ENCODE peak calls at places on chromosome 15, in seven cellular contexts. W, J, P, X, V, M and B are unnamed samples.

GRCh38 chr15:91471410-91471993 is 371.4 kb downstream of the SV2B start:
- DNase-seq in P (no peak), M (no peak), W (no peak), J (peak), V (no peak), X (no peak), B (no peak)

GRCh38 chr15:92681141-92681622 is 25.6 kb upstream of the FAM174B start:
- DNase-seq in P (no peak), W (no peak), M (no peak), X (no peak), V (no peak), J (no peak), B (no peak)

GRCh38 chr15:57017024-57017423 is 98.6 kb downstream of the TCF12 start:
- DNase-seq in J (no peak), V (peak), X (peak), W (no peak), M (no peak), P (no peak), B (no peak)

GRCh38 chr15:71079208-71080044 is 35.8 kb upstream of the THSD4 start:
- DNase-seq in J (no peak), V (no peak), P (no peak), X (no peak), M (no peak), W (no peak), B (no peak)

GRCh38 chr15:96851613-96852012 is 521.1 kb downstream of the NR2F2 start:
- DNase-seq in X (no peak), W (no peak), J (no peak), P (no peak), M (no peak), V (no peak), B (no peak)

GRCh38 chr15:78988361-78988911 is 43.6 kb upstream of the CTSH start:
- DNase-seq in M (no peak), J (no peak), V (no peak), P (peak), X (peak), W (peak), B (no peak)

GRCh38 chr15:81886586-81886985 is 159.2 kb downstream of the MEX3B start:
- DNase-seq in J (no peak), X (no peak), P (no peak), W (no peak), M (no peak), V (no peak), B (no peak)

GRCh38 chr15:29613951-29614382 is 208.3 kb downstream of the TJP1 start:
- DNase-seq in J (peak), M (no peak), W (no peak), X (peak), P (peak), V (peak), B (no peak)

GRCh38 chr15:86653344-86654192 is 573.9 kb downstream of the AGBL1 start:
- DNase-seq in W (no peak), P (no peak), V (no peak), J (no peak), M (no peak), X (no peak), B (no peak)

GRCh38 chr15:65323071-65323511 is 18.6 kb downstream of the RNU5B-1 start:
- DNase-seq in X (no peak), J (no peak), W (no peak), P (no peak), M (no peak), V (peak), B (no peak)

GRCh38 chr15:25596644-25597562 is 158.1 kb upstream of the UBE3A start:
- DNase-seq in W (no peak), P (no peak), V (peak), J (no peak), M (no peak), X (no peak), B (no peak)

GRCh38 chr15:80561500-80561899 is 133.6 kb upstream of the ABHD17C start:
- DNase-seq in V (no peak), P (no peak), W (no peak), M (no peak), J (no peak), X (no peak), B (no peak)

GRCh38 chr15:69748700-69749099 is 296.1 kb downstream of the RPLP1 start:
- DNase-seq in M (no peak), X (no peak), P (no peak), V (no peak), W (no peak), J (no peak), B (no peak)

GRCh38 chr15:81000626-81001179 is at the start of gene TLNRD1:
- DNase-seq in J (peak), V (peak), M (no peak), X (peak), P (peak), W (no peak), B (peak)

GRCh38 chr15:33113666-33114483 is 80.6 kb downstream of the FMN1 start:
- DNase-seq in W (no peak), V (no peak), X (no peak), P (no peak), M (no peak), J (no peak), B (no peak)

GRCh38 chr15:84715442-84716035 is 400 bp downstream of the SEC11A start:
- DNase-seq in V (peak), P (no peak), M (no peak), W (no peak), X (no peak), J (no peak), B (no peak)

GRCh38 chr15:89364741-89365450 is 30.3 kb upstream of the POLG start:
- DNase-seq in X (no peak), V (no peak), P (no peak), M (no peak), J (no peak), W (no peak), B (no peak)

GRCh38 chr15:89444855-89445254 is 51.5 kb downstream of the RHCG start:
- DNase-seq in P (no peak), V (no peak), W (no peak), X (no peak), J (no peak), M (no peak), B (no peak)

GRCh38 chr15:65132841-65133549 is 613 bp downstream of the PDCD7 start:
- DNase-seq in M (no peak), V (peak), X (peak), J (peak), P (no peak), W (no peak), B (peak)

GRCh38 chr15:52331490-52332240 is 36.1 kb upstream of the MYO5C start:
- DNase-seq in V (peak), P (peak), J (no peak), X (peak), M (no peak), W (peak), B (no peak)

GRCh38 chr15:63156708-63157065 is 590 bp downstream of the RPS27L start:
- DNase-seq in V (peak), P (no peak), J (peak), W (no peak), X (peak), M (no peak), B (no peak)

GRCh38 chr15:89376441-89376840 is 41.8 kb upstream of the POLG start:
- DNase-seq in W (no peak), P (no peak), J (no peak), V (no peak), X (no peak), M (no peak), B (no peak)

GRCh38 chr15:70474682-70475438 is 288.5 kb downstream of the UACA start:
- DNase-seq in V (no peak), J (no peak), M (no peak), P (peak), X (no peak), W (no peak), B (no peak)

GRCh38 chr15:67794832-67795574 is 30.3 kb upstream of the SKOR1 start:
- DNase-seq in M (no peak), J (no peak), P (no peak), W (no peak), V (no peak), X (no peak), B (no peak)

GRCh38 chr15:91928676-91929075 is 75.2 kb downstream of the SLCO3A1 start:
- DNase-seq in J (no peak), W (no peak), X (no peak), P (no peak), V (no peak), M (no peak), B (no peak)

GRCh38 chr15:40058476-40059140 is 19.6 kb upstream of the SRP14 start:
- DNase-seq in V (no peak), M (no peak), J (no peak), W (no peak), P (no peak), X (no peak), B (no peak)

GRCh38 chr15:39216816-39217215 is 364.1 kb upstream of the THBS1 start:
- DNase-seq in J (no peak), M (no peak), X (no peak), W (no peak), V (no peak), P (no peak), B (no peak)

GRCh38 chr15:33114484-33114767 is 80.1 kb downstream of the FMN1 start:
- DNase-seq in P (no peak), V (no peak), W (no peak), M (no peak), X (no peak), J (no peak), B (no peak)

GRCh38 chr15:101537681-101538080 is 48.2 kb upstream of the PCSK6 start:
- DNase-seq in M (no peak), X (peak), J (no peak), P (no peak), V (no peak), W (no peak), B (no peak)

GRCh38 chr15:26662226-26662750 is 110.6 kb downstream of the GABRB3 start:
- DNase-seq in M (no peak), V (peak), P (no peak), J (no peak), X (no peak), W (no peak), B (no peak)

GRCh38 chr15:66043264-66043663 is 174.0 kb downstream of the RAB11A start:
- DNase-seq in J (no peak), M (no peak), P (no peak), X (peak), V (no peak), W (no peak), B (no peak)

GRCh38 chr15:58297639-58298038 is 134.2 kb upstream of the LIPC start:
- DNase-seq in P (no peak), V (no peak), W (no peak), J (no peak), X (no peak), M (no peak), B (no peak)

GRCh38 chr15:58298883-58299282 is 132.9 kb upstream of the LIPC start:
- DNase-seq in V (no peak), J (no peak), P (no peak), M (no peak), W (no peak), X (no peak), B (no peak)

GRCh38 chr15:58302832-58303231 is 129.0 kb upstream of the LIPC start:
- DNase-seq in V (no peak), P (no peak), M (no peak), X (no peak), W (no peak), J (no peak), B (no peak)

GRCh38 chr15:58296276-58296675 is 135.5 kb upstream of the LIPC start:
- DNase-seq in P (no peak), J (no peak), M (no peak), W (no peak), X (no peak), V (no peak), B (no peak)

GRCh38 chr15:58299311-58299850 is 132.4 kb upstream of the LIPC start:
- DNase-seq in M (no peak), W (peak), V (no peak), J (no peak), X (no peak), P (no peak), B (no peak)
- TF ChIP-seq YY1 in M (no peak), W (no peak), V (no peak), J (no peak), X (no peak), P (no peak), B (no peak)

DNA sequence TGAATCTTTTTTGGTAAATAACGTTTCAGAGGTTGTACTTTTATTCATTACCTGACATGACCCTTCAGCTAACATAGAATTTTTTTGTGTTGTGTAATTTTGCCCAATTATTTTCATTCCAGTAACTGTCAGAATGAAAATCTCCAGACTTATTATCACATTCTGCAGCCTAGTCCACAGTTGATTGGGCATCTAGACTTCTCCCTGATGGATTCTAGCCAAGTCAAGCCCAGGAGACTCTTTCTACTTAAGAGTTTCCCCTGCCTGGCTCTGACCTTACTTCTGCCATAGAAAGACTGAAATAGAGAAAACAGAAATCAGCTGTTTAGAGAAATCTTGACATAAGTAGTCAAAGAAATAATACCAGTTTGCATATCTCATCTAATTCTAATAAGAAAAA is 82.9 kb upstream of the CDAN1 start:
- DNase-seq in J (no peak), X (no peak), P (no peak), W (no peak), M (no peak), V (no peak), B (no peak)
- TF ChIP-seq YY1 in J (no peak), X (no peak), P (no peak), W (no peak), M (no peak), V (no peak), B (no peak)

DNA sequence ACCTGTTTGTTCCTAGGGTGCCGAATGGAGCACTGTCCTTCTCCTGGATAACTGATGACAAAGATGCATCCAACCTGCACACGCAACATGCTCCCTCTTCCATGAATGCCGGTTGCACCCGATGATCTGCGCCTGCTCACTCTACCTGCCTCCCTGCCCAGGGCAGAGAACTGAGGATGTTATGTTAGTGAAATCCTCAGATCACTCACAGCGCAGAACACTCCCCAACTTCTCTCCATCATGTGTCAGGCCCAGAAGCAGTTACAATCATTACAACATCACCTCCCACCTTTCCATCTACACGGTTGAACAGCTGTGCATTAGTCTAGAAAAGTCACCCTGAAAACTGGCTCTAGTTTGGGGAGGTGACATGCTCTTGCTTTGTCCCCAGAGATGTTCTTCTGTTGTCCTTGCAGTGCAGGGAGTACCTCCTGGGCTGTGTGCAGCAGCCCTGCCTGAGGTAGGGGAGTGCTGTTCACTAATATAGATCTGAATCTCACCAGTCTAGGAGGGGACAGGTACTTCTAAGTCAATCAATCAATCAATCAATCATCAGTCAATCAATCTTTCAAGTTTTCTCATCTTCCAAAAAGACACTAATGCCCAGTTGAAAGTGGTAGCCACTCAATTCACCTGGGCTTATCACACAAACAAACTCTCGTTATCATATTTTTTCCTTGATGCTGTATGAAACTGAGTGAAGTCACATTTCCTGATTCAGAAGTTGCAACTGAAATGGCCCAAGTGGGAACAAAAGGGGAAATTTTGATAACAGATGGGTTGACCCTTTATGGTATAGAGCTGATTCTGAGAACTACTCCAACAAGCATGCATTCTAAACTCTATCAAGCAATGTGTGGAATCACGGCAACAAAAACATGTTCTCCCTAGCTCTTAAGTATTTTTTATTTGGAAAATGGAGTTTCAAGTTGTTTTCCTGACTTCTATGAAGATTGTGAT is 15.4 kb upstream of the ISLR start:
- DNase-seq in V (no peak), X (no peak), W (no peak), M (no peak), P (no peak), J (no peak), B (no peak)
- TF ChIP-seq YY1 in V (no peak), X (no peak), W (no peak), M (no peak), P (no peak), J (no peak), B (no peak)

GRCh38 chr15:47717036-47717611 is at the start of gene SEMA6D:
- DNase-seq in X (peak), V (peak), M (peak), P (no peak), J (no peak), W (no peak), B (no peak)

GRCh38 chr15:47715402-47715801 is 1.9 kb upstream of the SEMA6D start:
- DNase-seq in J (no peak), V (no peak), P (no peak), X (no peak), M (no peak), W (no peak), B (no peak)

GRCh38 chr15:47718474-47719440 is 1.5 kb downstream of the SEMA6D start:
- DNase-seq in J (no peak), W (no peak), P (no peak), X (no peak), M (no peak), V (peak), B (no peak)

GRCh38 chr15:47719730-47720129 is 2.4 kb downstream of the SEMA6D start:
- DNase-seq in J (no peak), W (no peak), V (no peak), P (no peak), X (no peak), M (no peak), B (no peak)

DNA sequence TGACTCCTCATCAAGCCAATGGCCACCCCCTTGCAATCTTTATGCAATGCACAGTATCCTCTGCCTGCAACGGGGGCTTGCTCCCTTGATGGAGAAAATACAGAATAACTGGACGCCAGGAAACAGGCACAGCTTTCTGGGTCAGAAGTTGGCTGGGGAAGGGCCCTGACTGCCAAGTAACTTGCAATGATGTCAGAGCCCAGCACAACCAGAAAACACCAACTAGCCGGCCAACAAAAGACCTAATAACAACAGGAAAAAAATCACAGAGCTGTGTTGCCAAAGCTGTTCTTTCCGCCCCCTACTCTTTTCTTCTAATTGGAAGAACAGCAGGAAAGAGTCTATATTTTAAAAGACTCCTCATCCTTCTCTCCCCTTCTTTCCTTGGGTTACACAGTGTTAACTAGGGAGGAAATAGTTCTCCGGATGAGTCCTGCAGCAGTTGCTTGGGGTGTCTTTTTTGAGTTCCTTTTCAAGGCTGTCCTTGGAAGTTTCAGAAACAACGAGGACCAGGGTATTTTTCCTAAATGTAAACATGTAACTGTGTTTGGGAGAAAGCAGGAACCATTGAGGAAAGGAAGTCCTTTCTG is 1.4 kb upstream of the SEMA6D start:
- DNase-seq in P (no peak), M (no peak), V (no peak), J (no peak), W (no peak), X (no peak), B (no peak)
- TF ChIP-seq YY1 in P (no peak), M (no peak), V (no peak), J (no peak), W (no peak), X (no peak), B (no peak)

GRCh38 chr15:34158355-34158754 is 51.5 kb downstream of the KATNBL1 start:
- DNase-seq in J (no peak), P (no peak), W (no peak), X (peak), V (no peak), M (no peak), B (no peak)

GRCh38 chr15:34155859-34156258 is 54.0 kb downstream of the PGBD4 start:
- DNase-seq in P (no peak), X (no peak), V (no peak), J (no peak), W (no peak), M (no peak), B (no peak)

GRCh38 chr15:34161329-34161953 is 48.5 kb downstream of the KATNBL1 start:
- DNase-seq in M (no peak), P (peak), W (no peak), J (no peak), V (no peak), X (no peak), B (no peak)

GRCh38 chr15:34154725-34155204 is 52.9 kb downstream of the PGBD4 start:
- DNase-seq in M (no peak), P (peak), J (no peak), X (no peak), W (no peak), V (no peak), B (no peak)

DNA sequence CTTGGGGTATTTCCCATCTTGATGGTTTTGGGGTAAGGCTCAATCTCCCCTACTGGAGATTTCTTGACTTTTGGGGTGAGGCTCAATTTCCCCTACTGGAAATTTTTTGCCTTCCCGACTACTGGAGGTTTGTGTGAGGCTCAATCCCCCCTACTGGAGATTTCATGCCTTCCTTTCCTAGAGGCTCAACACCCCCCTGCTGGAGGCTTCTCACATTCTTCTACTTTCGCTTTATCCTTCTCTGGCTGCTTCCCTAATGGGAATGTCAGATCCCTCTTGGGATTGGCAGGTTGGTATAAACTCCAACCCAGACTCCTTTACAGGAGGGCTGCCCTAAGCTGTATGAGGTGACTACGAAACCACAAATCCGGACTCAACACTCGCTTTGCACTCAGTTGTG is 49.2 kb downstream of the KATNBL1 start:
- DNase-seq in J (peak), V (no peak), P (no peak), M (no peak), W (no peak), X (peak), B (no peak)
- TF ChIP-seq YY1 in J (no peak), V (no peak), P (no peak), M (no peak), W (no peak), X (no peak), B (no peak)